ENCODE peak calls at places on chromosomes 11 and 22, in nine cellular contexts. F, D, M, R, C, N, H, B and J are unnamed samples.

GRCh38 chr22:41862160-41862529 is 29.2 kb downstream of the SREBF2 start:
- DNase-seq in D (no peak), R (no peak), N (peak), M (no peak), H (peak), C (no peak), B (no peak), F (peak), J (no peak)

GRCh38 chr11:114154271-114155047 is 94.9 kb downstream of the ZBTB16 start:
- DNase-seq in N (peak), C (no peak), H (peak), D (no peak), B (no peak), R (no peak), M (no peak), F (no peak), J (peak)

GRCh38 chr11:128022007-128022368 is 565.4 kb downstream of the ETS1 start:
- DNase-seq in D (no peak), M (no peak), C (no peak), F (no peak), R (no peak), N (peak), B (no peak), H (no peak), J (no peak)

GRCh38 chr11:43197357-43197756 is 114.4 kb upstream of the API5 start:
- DNase-seq in H (no peak), B (no peak), M (no peak), D (no peak), C (no peak), R (no peak), F (peak), N (no peak), J (no peak)

GRCh38 chr11:121451178-121451981 is 734 bp upstream of the SORL1 start:
- DNase-seq in B (no peak), R (no peak), M (peak), F (peak), C (no peak), N (no peak), H (no peak), D (no peak), J (no peak)

GRCh38 chr22:45548991-45549736 is 46.5 kb downstream of the FBLN1 start:
- DNase-seq in N (peak), R (peak), D (no peak), F (peak), B (no peak), C (peak), H (no peak), M (peak), J (peak)

GRCh38 chr11:13169709-13170108 is 107.9 kb upstream of the BMAL1 start:
- DNase-seq in M (no peak), C (peak), H (no peak), F (no peak), D (no peak), R (no peak), B (no peak), N (peak), J (peak)

GRCh38 chr11:65491163-65491465 is 7.7 kb upstream of the MALAT1 start:
- DNase-seq in C (no peak), N (peak), M (no peak), B (no peak), D (no peak), H (no peak), F (no peak), R (no peak), J (no peak)

GRCh38 chr11:12827929-12828812 is 153.9 kb downstream of the TEAD1 start:
- DNase-seq in H (no peak), R (no peak), N (peak), B (peak), M (peak), D (peak), F (peak), C (no peak), J (peak)

GRCh38 chr11:69429716-69430491 is 51.6 kb upstream of the LINC01488 start:
- DNase-seq in F (no peak), C (no peak), R (no peak), D (peak), H (no peak), B (no peak), N (no peak), M (no peak), J (no peak)

GRCh38 chr11:73085189-73085875 is 56.8 kb downstream of the FCHSD2 start:
- DNase-seq in F (no peak), M (no peak), H (peak), D (no peak), N (peak), B (no peak), R (no peak), C (no peak), J (no peak)

GRCh38 chr11:11020747-11021149 is 162.9 kb upstream of the ZBED5 start:
- DNase-seq in M (no peak), D (no peak), R (no peak), B (no peak), N (no peak), F (no peak), C (no peak), H (no peak), J (no peak)

GRCh38 chr22:48897638-48897954 is 930.1 kb downstream of the BRD1 start:
- DNase-seq in B (peak), R (no peak), C (no peak), F (no peak), D (peak), H (no peak), N (no peak), M (peak), J (no peak)

GRCh38 chr11:44380009-44380313 is 70.0 kb upstream of the ALX4 start:
- DNase-seq in H (no peak), D (no peak), N (no peak), F (no peak), C (no peak), M (no peak), R (no peak), B (no peak), J (no peak)

GRCh38 chr11:67024966-67025365 is 2.0 kb downstream of the SYT12 start:
- DNase-seq in R (no peak), F (no peak), C (no peak), N (no peak), B (no peak), D (no peak), M (no peak), H (peak), J (no peak)

GRCh38 chr11:44767421-44767820 is 40.7 kb downstream of the TSPAN18 start:
- DNase-seq in N (peak), R (no peak), M (no peak), D (no peak), H (no peak), F (no peak), B (no peak), C (no peak), J (no peak)

GRCh38 chr11:8249482-8249881 is 14.2 kb downstream of the LMO1 start:
- DNase-seq in N (no peak), H (no peak), R (no peak), B (no peak), M (no peak), D (no peak), C (no peak), F (no peak), J (no peak)

GRCh38 chr22:50209893-50210292 is 9.1 kb downstream of the SELENOO start:
- DNase-seq in M (peak), R (no peak), F (peak), N (peak), B (no peak), C (no peak), D (peak), H (no peak), J (peak)

GRCh38 chr11:79086056-79086455 is 354.8 kb downstream of the TENM4 start:
- DNase-seq in B (no peak), R (no peak), D (no peak), N (no peak), F (no peak), C (no peak), H (no peak), M (no peak), J (no peak)

GRCh38 chr11:12556788-12557384 is 117.3 kb upstream of the TEAD1 start:
- DNase-seq in R (peak), B (peak), C (peak), H (no peak), D (peak), N (peak), F (peak), M (peak), J (peak)

GRCh38 chr11:1303196-1303821 is 6.1 kb downstream of the TOLLIP start:
- DNase-seq in B (peak), H (peak), F (peak), C (no peak), N (no peak), D (no peak), M (peak), R (no peak), J (peak)

GRCh38 chr11:2775626-2776350 is 76.0 kb upstream of the KCNQ1OT1 start:
- DNase-seq in C (no peak), B (no peak), D (peak), N (no peak), F (no peak), H (no peak), R (no peak), M (peak), J (no peak)

GRCh38 chr22:48270731-48271130 is 1508.3 kb downstream of the TBC1D22A start:
- DNase-seq in B (no peak), C (no peak), D (no peak), N (no peak), R (no peak), M (no peak), F (no peak), H (no peak), J (no peak)

GRCh38 chr11:124837491-124837856 is 27.8 kb upstream of the ROBO3 start:
- DNase-seq in H (peak), B (peak), D (no peak), R (no peak), M (no peak), N (peak), F (peak), C (peak), J (peak)

GRCh38 chr11:117456027-117456720 is 128.5 kb downstream of the CEP164 start:
- DNase-seq in R (no peak), N (no peak), B (no peak), M (no peak), F (no peak), H (no peak), D (no peak), C (no peak), J (no peak)

GRCh38 chr11:18225906-18226305 is 10.7 kb downstream of the SAA4 start:
- DNase-seq in F (no peak), N (no peak), R (no peak), D (no peak), M (no peak), C (no peak), H (no peak), B (no peak), J (no peak)

GRCh38 chr11:108253176-108253575 is 30.3 kb downstream of the ATM start:
- DNase-seq in F (peak), H (no peak), B (no peak), M (no peak), R (no peak), N (no peak), D (no peak), C (no peak), J (peak)

GRCh38 chr11:111510311-111510710 is 1.9 kb downstream of the BTG4 start:
- DNase-seq in M (no peak), H (no peak), D (no peak), F (no peak), R (no peak), C (no peak), B (no peak), N (no peak), J (peak)

GRCh38 chr22:50280022-50280707 is 10.0 kb upstream of the MAPK11 start:
- DNase-seq in F (no peak), H (no peak), N (no peak), C (no peak), D (no peak), R (no peak), B (no peak), M (peak), J (no peak)

GRCh38 chr22:40951795-40952602 is 821 bp downstream of the RBX1 start:
- DNase-seq in N (no peak), R (no peak), C (no peak), D (no peak), M (no peak), B (no peak), F (no peak), H (no peak), J (no peak)

GRCh38 chr22:50444663-50445062 is 30.2 kb downstream of the SBF1 start:
- DNase-seq in D (no peak), R (no peak), N (peak), C (peak), M (peak), B (no peak), F (peak), H (no peak), J (no peak)

GRCh38 chr22:47408409-47408808 is 646.0 kb downstream of the TBC1D22A start:
- DNase-seq in H (no peak), N (no peak), M (no peak), B (no peak), F (no peak), D (no peak), C (no peak), R (no peak), J (no peak)

GRCh38 chr11:112004389-112004788 is 20.8 kb upstream of the DLAT start:
- DNase-seq in D (no peak), N (no peak), C (peak), M (no peak), F (no peak), B (peak), H (no peak), R (no peak), J (peak)

GRCh38 chr11:8338138-8338537 is 74.5 kb upstream of the LMO1 start:
- DNase-seq in R (no peak), M (peak), D (peak), H (no peak), N (peak), C (peak), F (peak), B (peak), J (no peak)

DNA sequence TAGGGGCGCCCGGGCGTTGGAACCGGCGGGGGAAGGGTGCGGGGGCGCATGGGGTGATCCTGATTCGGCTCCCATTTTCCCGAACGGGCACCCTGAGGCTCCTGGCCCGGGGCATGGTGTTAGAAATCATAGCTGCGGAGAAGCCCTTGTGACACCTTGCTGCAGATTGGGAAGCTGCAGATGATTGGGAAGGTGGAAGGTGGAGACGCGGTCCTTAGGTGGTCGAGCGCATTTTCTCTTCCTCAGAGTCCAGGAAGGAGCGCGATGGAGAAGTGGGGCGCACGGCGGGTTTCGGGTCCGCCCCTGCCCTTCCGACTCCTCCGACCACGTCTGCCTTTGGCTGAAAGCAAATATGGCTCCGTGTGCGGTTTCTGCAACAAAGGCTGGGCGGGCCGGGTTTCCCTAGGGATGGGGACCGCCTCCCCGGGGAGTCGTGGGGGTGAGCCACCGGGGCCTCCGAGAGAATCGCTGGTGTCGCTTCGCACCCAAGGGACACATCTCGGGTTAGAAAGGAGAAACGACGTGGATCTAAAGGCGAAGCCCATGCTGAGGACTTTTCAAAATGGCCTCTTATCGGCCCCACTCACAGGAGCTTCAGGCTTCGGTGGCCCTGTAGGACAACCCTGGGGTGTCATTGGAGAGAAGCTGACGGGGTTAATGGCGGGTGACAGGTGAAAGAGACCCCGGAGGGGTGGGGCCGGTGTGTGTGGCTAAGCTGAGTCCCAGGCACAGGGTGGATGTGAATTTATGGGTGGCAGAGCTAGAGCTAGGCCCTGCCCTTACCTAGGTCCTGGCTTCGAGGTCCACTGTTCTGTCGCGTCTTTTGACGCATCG is 707 bp upstream of the FTH1 start:
- DNase-seq in F (peak), M (peak), C (no peak), D (peak), R (no peak), N (no peak), H (no peak), B (no peak), J (peak)
- TF ChIP-seq CTCF in F (no peak), M (no peak), C (no peak), D (no peak), R (no peak), N (no peak), H (no peak), B (no peak), J (no peak)

DNA sequence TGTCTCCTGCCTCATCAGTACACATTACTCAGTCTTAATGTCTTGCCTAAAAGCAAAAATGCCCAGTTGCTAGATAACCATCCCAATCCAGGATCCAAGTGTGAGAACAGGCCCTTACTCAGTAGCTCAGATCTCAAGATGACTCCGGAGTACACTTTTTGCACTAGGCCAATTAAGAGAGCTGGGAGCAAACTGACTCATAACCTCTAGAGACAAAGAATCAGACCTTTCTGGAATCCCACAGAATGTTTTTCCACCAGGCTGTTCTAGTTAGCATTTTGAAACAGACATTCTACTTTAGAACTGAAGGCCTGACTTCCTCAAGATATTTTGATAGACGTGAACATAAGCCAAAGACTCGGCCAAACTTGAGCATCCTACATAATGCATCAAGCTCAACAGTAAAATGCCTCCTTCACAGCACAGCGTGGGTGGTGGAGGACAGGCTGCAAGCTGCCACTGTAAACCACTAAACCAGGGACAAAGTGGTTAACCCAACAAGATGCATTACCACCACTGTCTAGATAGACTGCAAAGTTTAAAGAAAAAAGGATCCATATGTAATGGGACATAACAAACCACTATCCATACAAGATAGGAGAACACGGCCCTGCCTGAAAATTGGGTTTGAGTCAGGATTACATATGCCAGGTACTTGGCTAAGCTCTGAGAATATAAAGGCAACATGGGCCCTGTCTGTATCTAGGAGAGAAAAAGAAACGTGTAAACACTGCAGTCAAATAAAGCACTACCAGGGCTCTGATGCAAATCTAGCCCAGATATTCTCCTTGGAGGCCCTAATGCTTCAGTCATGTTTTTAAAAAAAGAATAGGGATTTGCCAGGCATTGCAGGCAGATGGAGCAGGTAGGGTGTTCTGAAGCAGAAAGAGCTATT is 48.3 kb downstream of the MYH9 start:
- DNase-seq in R (no peak), F (no peak), D (no peak), H (no peak), B (no peak), N (peak), C (no peak), M (no peak), J (no peak)
- H3K27ac ChIP-seq in R (peak), F (peak), D (peak), H (no peak), B (no peak), N (peak), C (no peak), M (no peak), J (no peak)

DNA sequence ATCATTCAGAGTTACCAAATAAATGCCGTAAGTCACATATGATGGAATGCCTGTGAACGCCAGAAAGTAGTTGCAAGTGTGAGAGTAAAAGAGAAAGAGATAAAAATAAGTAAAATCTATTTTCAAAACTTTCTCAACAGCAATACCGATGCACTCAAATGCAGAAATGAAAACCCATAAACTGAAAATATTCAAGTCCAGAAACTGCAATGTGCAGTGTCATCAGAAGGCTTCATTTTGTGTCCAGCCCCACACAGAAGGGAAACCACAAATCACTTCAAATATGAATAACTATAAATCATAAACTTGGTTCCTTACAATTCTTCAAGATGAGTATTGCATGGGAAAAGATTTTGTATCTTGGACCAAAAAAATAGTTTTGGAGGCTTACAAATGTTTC is 375.2 kb upstream of the ANO5 start:
- DNase-seq in C (no peak), B (no peak), D (no peak), R (no peak), F (no peak), M (no peak), N (no peak), H (no peak), J (no peak)
- TF ChIP-seq CTCF in C (no peak), B (no peak), D (no peak), R (no peak), F (no peak), M (no peak), N (no peak), H (no peak), J (no peak)

GRCh38 chr22:37822079-37822833 is 926 bp upstream of the GALR3 start:
- DNase-seq in D (no peak), C (no peak), H (no peak), B (peak), N (no peak), R (no peak), M (no peak), F (no peak), J (no peak)

GRCh38 chr22:37820350-37820749 is 2.8 kb upstream of the GALR3 start:
- DNase-seq in R (no peak), M (no peak), D (no peak), C (no peak), F (no peak), H (no peak), B (no peak), N (no peak), J (no peak)

GRCh38 chr22:37823134-37823985 is at the start of gene GALR3:
- DNase-seq in B (no peak), D (no peak), C (no peak), H (no peak), N (no peak), R (no peak), F (no peak), M (no peak), J (no peak)

GRCh38 chr22:37827056-37827455 is 3.9 kb downstream of the GALR3 start:
- DNase-seq in C (no peak), M (no peak), F (no peak), N (peak), R (no peak), D (peak), B (no peak), H (no peak), J (no peak)

GRCh38 chr22:37824674-37825641 is 1.8 kb downstream of the GALR3 start:
- DNase-seq in B (peak), C (no peak), H (no peak), D (no peak), F (no peak), M (no peak), N (peak), R (no peak), J (no peak)
- H3K27ac ChIP-seq in B (no peak), C (no peak), H (no peak), D (no peak), F (no peak), M (no peak), N (no peak), R (no peak), J (no peak)